ENCODE peak calls at places on chromosomes 2 and 18, in seven cellular contexts. L is psoas muscle; G is body of pancreas; X is CD8-positive, alpha-beta T cell; E is skeletal muscle cell; R is adipocyte; I is upper lobe of left lung. F is an unnamed sample.

GRCh38 chr2:141555876-141556470 is 574.8 kb downstream of the LRP1B start:
- DNase-seq in L (no peak), G (no peak), X (no peak), E (no peak), R (peak), I (no peak), F (no peak)

GRCh38 chr2:41319437-41319836 is 728.4 kb upstream of the PKDCC start:
- DNase-seq in L (no peak), G (no peak), X (no peak), E (no peak), R (no peak), I (no peak), F (no peak)

GRCh38 chr2:46512185-46512584 is 32.8 kb downstream of the TMEM247 start:
- DNase-seq in L (no peak), G (no peak), X (no peak), E (no peak), R (no peak), I (no peak), F (no peak)

GRCh38 chr18:47930844-47931706 is 616 bp upstream of the SMAD2 start:
- DNase-seq in L (peak), G (peak), X (peak), E (peak), R (peak), I (peak), F (peak)

GRCh38 chr2:127953128-127953718 is 67.5 kb upstream of the AMMECR1L start:
- DNase-seq in L (no peak), G (peak), X (no peak), E (no peak), R (no peak), I (peak), F (peak)

GRCh38 chr18:70636991-70637390 is 348.1 kb downstream of the SOCS6 start:
- DNase-seq in L (no peak), G (no peak), X (no peak), E (peak), R (no peak), I (no peak), F (peak)

GRCh38 chr2:43344911-43345373 is 118.5 kb upstream of the ZFP36L2 start:
- DNase-seq in L (no peak), G (no peak), X (no peak), E (no peak), R (peak), I (no peak), F (peak)

GRCh38 chr2:164705412-164706167 is 84.3 kb upstream of the GRB14 start:
- DNase-seq in L (no peak), G (no peak), X (no peak), E (no peak), R (no peak), I (no peak), F (no peak)

GRCh38 chr2:147273106-147273505 is 571.7 kb upstream of the ACVR2A start:
- DNase-seq in L (no peak), G (no peak), X (no peak), E (no peak), R (no peak), I (no peak), F (no peak)

GRCh38 chr2:106296182-106296815 is 102.2 kb upstream of the UXS1 start:
- DNase-seq in L (no peak), G (no peak), X (no peak), E (no peak), R (peak), I (no peak), F (no peak)

GRCh38 chr2:119545076-119545475 is 827 bp downstream of the CFAP221 start:
- DNase-seq in L (no peak), G (no peak), X (no peak), E (no peak), R (no peak), I (no peak), F (peak)

GRCh38 chr2:187369471-187369870 is 78.6 kb downstream of the CALCRL start:
- DNase-seq in L (no peak), G (no peak), X (no peak), E (no peak), R (no peak), I (no peak), F (peak)

GRCh38 chr2:164600763-164601162 is 20.5 kb downstream of the GRB14 start:
- DNase-seq in L (no peak), G (no peak), X (no peak), E (no peak), R (no peak), I (no peak), F (peak)

GRCh38 chr18:74265546-74266098 is 26.1 kb downstream of the CYB5A start:
- DNase-seq in L (no peak), G (no peak), X (no peak), E (no peak), R (no peak), I (no peak), F (no peak)

GRCh38 chr18:63131106-63131943 is 188.2 kb downstream of the BCL2 start:
- DNase-seq in L (no peak), G (peak), X (peak), E (peak), R (peak), I (peak), F (peak)
- H3K4me3 ChIP-seq in L (peak), G (no peak), X (no peak), E (no peak), R (no peak), I (no peak), F (no peak)

DNA sequence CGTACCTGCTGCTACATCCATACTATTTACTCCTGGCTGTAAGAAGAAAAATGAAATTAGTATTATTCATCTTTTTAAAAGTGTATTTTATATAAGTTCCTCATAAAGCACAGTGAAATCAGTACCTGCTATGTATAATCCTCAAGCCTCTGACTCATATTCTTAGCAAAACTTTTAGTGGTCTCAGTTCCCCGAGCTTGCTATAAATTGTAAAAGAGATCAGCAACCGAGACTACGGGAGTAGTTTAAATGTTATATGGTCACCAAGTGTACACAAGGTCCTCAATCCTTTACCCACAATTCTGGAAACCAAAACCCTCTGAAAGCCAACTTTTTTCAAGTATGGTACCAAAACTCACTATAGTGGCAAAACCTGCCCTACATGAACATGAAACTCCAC is 24.2 kb downstream of the PRPF40A start:
- DNase-seq in L (no peak), G (no peak), X (no peak), E (no peak), R (no peak), I (no peak), F (no peak)
- H3K4me3 ChIP-seq in L (no peak), G (no peak), X (no peak), E (no peak), R (no peak), I (no peak), F (no peak)

DNA sequence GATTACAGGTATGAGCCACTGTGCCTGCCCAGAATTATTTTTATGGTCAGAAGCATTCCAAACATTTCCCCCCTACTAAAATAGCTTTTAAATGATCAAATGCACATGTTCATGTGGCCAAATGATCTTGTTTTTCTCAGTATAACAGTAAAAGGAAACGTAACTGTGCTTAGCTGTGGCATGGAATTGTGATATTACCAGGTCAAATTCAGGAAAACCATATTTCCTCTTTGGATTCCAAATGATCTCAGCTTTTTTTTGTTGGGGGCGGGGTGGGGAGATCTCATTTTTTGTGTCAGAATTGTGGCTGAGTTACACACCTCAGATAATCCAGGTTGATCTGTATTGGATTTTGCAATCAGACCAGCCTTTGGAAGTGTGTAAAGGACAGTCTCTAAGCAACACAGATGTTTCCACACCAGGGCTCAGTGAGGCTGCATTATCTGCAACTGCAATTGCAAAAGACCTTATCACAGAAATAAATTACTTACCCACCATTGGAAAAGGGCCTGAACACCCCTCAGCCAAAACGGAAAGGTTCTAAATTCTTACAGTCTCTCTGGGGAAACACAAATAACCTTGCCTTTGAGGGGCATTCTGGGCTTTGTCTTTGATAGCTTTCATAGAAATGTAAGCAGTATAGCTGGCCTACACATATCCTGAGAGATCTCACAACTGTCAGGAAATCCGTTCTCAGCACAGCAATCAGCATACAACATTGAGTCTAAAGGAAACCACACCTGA is 8.4 kb downstream of the CASP10 start:
- DNase-seq in L (no peak), G (no peak), X (no peak), E (no peak), R (peak), I (no peak), F (peak)
- H3K4me3 ChIP-seq in L (no peak), G (no peak), X (no peak), E (no peak), R (no peak), I (no peak), F (no peak)

DNA sequence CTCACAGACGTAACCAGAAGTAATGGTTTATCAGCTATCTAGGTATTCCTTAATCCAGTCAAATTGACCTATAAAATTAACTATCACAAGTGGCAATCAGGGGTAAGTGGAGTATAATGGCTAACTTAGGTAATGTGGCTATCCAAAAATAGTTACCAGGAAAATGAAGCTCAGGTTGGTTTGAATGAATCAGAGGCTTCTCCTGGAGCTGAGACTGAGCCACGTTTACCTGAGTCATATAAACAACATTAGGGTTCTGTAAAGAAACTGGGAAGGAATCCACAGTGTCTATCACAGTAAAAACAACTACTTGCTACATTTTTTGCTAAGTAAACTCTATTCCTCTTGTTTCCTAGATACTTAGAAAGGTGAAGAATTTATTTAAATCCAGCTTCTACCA is 236.0 kb upstream of the SPHKAP start:
- DNase-seq in L (no peak), G (no peak), X (no peak), E (no peak), R (peak), I (no peak), F (no peak)
- H3K4me3 ChIP-seq in L (no peak), G (no peak), X (no peak), E (no peak), R (no peak), I (no peak), F (no peak)

DNA sequence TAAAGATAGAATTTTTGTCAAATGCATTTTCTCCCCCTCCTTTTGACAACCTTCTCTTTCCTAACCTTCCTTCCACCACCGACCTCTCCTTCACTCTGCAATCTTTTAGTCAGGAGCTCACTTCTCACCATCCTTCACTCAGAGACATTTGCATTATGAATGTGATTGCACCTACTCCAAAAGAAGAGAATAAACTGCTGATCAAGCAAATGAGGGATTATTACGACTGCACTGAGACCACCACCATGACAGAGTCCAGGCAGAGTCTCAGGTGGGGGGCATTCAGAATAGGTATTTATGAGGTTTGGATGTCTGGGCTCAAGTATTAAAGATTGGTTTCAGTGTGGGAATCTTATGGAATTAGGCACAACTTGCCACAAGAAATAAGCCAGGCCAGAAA is 483.9 kb downstream of the PTH2R start:
- DNase-seq in L (no peak), G (no peak), X (no peak), E (no peak), R (no peak), I (no peak), F (no peak)
- H3K4me3 ChIP-seq in L (no peak), G (no peak), X (no peak), E (no peak), R (no peak), I (no peak), F (no peak)

GRCh38 chr2:57373530-57373929 is 673.1 kb upstream of the VRK2 start:
- DNase-seq in L (no peak), G (no peak), X (no peak), E (peak), R (peak), I (no peak), F (peak)
- H3K4me3 ChIP-seq in L (no peak), G (no peak), X (no peak), E (no peak), R (no peak), I (no peak), F (no peak)

GRCh38 chr18:45775241-45775676 is 50.2 kb upstream of the SIGLEC15 start:
- DNase-seq in L (peak), G (peak), X (peak), E (peak), R (peak), I (peak), F (peak)
- H3K4me3 ChIP-seq in L (peak), G (peak), X (peak), E (peak), R (peak), I (peak), F (peak)

DNA sequence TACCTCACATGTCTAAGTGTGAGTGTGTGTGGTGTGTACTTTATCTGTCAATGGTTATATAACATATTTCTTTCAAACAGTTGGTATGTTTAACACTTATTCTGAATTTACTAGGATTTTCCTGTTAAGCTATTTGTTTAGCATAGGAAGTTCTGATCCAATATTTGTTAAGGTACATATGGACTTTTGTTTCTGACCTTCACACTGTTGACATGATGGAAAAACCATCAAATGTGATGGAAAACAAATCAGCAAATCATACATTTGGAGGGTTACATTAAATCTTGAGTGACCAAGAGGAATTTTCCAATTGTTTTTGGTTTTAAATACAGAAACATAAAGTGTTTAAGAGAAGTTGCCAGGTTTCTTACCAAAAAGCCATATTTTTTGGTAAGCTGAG is 638.9 kb downstream of the STK39 start:
- DNase-seq in L (no peak), G (no peak), X (no peak), E (no peak), R (no peak), I (no peak), F (no peak)
- H3K4me3 ChIP-seq in L (no peak), G (no peak), X (no peak), E (no peak), R (no peak), I (no peak), F (no peak)

GRCh38 chr2:235131334-235132305 is 179.8 kb downstream of the SH3BP4 start:
- DNase-seq in L (no peak), G (no peak), X (no peak), E (no peak), R (no peak), I (no peak), F (no peak)
- H3K4me3 ChIP-seq in L (no peak), G (no peak), X (no peak), E (no peak), R (no peak), I (no peak), F (no peak)

GRCh38 chr18:5894215-5894612 is 1.1 kb downstream of the TMEM200C start:
- DNase-seq in L (no peak), G (no peak), X (no peak), E (no peak), R (no peak), I (no peak), F (no peak)

GRCh38 chr18:5894613-5895299 is 566 bp downstream of the TMEM200C start:
- DNase-seq in L (peak), G (peak), X (no peak), E (no peak), R (peak), I (no peak), F (no peak)

GRCh38 chr18:5892772-5893431 is 2.4 kb downstream of the TMEM200C start:
- DNase-seq in L (no peak), G (no peak), X (no peak), E (no peak), R (no peak), I (no peak), F (no peak)

GRCh38 chr18:5895886-5896740 is 791 bp upstream of the TMEM200C start:
- DNase-seq in L (peak), G (peak), X (no peak), E (no peak), R (peak), I (peak), F (no peak)

GRCh38 chr18:5895300-5895885 is at the start of gene TMEM200C:
- DNase-seq in L (no peak), G (peak), X (no peak), E (no peak), R (peak), I (peak), F (no peak)
- H3K4me3 ChIP-seq in L (peak), G (no peak), X (no peak), E (peak), R (peak), I (no peak), F (peak)

F was measured in fibroblast of the aortic adventitia.